ENCODE peak calls at places on chromosome 20, in five cellular contexts. One of them, this sample, is unnamed.

GRCh38 chr20:19626896-19627295 is 131.2 kb upstream of the RIN2 start:
- DNase-seq in AG20443: no peak
- DNase-seq in KBM-7: no peak
- DNase-seq in left cardiac atrium: no peak
- DNase-seq in activated naive CD8-positive, alpha-beta T cell treated with anti-CD3 and anti-CD28 coated beads, Interleukin-2, amount 50 U/mL, for 24 hours: no peak
- DNase-seq in this sample: no peak

GRCh38 chr20:32189691-32190607 is 17.6 kb downstream of the PLAGL2 start:
- DNase-seq in left cardiac atrium: peak
- DNase-seq in activated naive CD8-positive, alpha-beta T cell treated with anti-CD3 and anti-CD28 coated beads, Interleukin-2, amount 50 U/mL, for 24 hours: peak
- DNase-seq in AG20443: peak
- DNase-seq in KBM-7: no peak
- DNase-seq in this sample: peak

GRCh38 chr20:24787621-24788020 is 161.4 kb upstream of the CST7 start:
- DNase-seq in AG20443: no peak
- DNase-seq in KBM-7: no peak
- DNase-seq in activated naive CD8-positive, alpha-beta T cell treated with anti-CD3 and anti-CD28 coated beads, Interleukin-2, amount 50 U/mL, for 24 hours: no peak
- DNase-seq in left cardiac atrium: no peak
- DNase-seq in this sample: no peak

GRCh38 chr20:49278817-49279676 is 1.2 kb upstream of the ZNFX1 start:
- DNase-seq in activated naive CD8-positive, alpha-beta T cell treated with anti-CD3 and anti-CD28 coated beads, Interleukin-2, amount 50 U/mL, for 24 hours: no peak
- DNase-seq in AG20443: no peak
- DNase-seq in KBM-7: no peak
- DNase-seq in left cardiac atrium: peak
- DNase-seq in this sample: no peak

GRCh38 chr20:52303281-52303950 is 111.8 kb upstream of the ZFP64 start:
- DNase-seq in AG20443: no peak
- DNase-seq in KBM-7: no peak
- DNase-seq in left cardiac atrium: no peak
- DNase-seq in activated naive CD8-positive, alpha-beta T cell treated with anti-CD3 and anti-CD28 coated beads, Interleukin-2, amount 50 U/mL, for 24 hours: no peak
- DNase-seq in this sample: no peak

GRCh38 chr20:672975-673604 is 2.5 kb downstream of the SCRT2 start:
- DNase-seq in left cardiac atrium: no peak
- DNase-seq in AG20443: no peak
- DNase-seq in KBM-7: no peak
- DNase-seq in activated naive CD8-positive, alpha-beta T cell treated with anti-CD3 and anti-CD28 coated beads, Interleukin-2, amount 50 U/mL, for 24 hours: no peak
- DNase-seq in this sample: no peak

GRCh38 chr20:60210779-60211617 is 252.8 kb downstream of the CDH26 start:
- DNase-seq in activated naive CD8-positive, alpha-beta T cell treated with anti-CD3 and anti-CD28 coated beads, Interleukin-2, amount 50 U/mL, for 24 hours: peak
- DNase-seq in AG20443: peak
- DNase-seq in KBM-7: peak
- DNase-seq in left cardiac atrium: peak
- DNase-seq in this sample: peak

GRCh38 chr20:5127859-5128409 is 1.1 kb downstream of the CDS2 start:
- DNase-seq in activated naive CD8-positive, alpha-beta T cell treated with anti-CD3 and anti-CD28 coated beads, Interleukin-2, amount 50 U/mL, for 24 hours: no peak
- DNase-seq in left cardiac atrium: no peak
- DNase-seq in AG20443: peak
- DNase-seq in KBM-7: no peak
- DNase-seq in this sample: no peak

GRCh38 chr20:32623667-32624157 is 38.6 kb upstream of the NOL4L start:
- DNase-seq in left cardiac atrium: no peak
- DNase-seq in AG20443: no peak
- DNase-seq in KBM-7: no peak
- DNase-seq in activated naive CD8-positive, alpha-beta T cell treated with anti-CD3 and anti-CD28 coated beads, Interleukin-2, amount 50 U/mL, for 24 hours: no peak
- DNase-seq in this sample: no peak

GRCh38 chr20:10671850-10672578 is 1.8 kb downstream of the JAG1 start:
- DNase-seq in left cardiac atrium: peak
- DNase-seq in KBM-7: peak
- DNase-seq in AG20443: peak
- DNase-seq in activated naive CD8-positive, alpha-beta T cell treated with anti-CD3 and anti-CD28 coated beads, Interleukin-2, amount 50 U/mL, for 24 hours: peak
- DNase-seq in this sample: peak

This sample was measured in ovary.